ENCODE peak calls at places on chromosome 2, in seven cellular contexts. O is neural progenitor cell, I is kidney epithelial cell, R is left ventricle myocardium inferior, K is brain microvascular endothelial cell, C is AG10803, S is endothelial cell of umbilical vein. E is an unnamed sample.

GRCh38 chr2:228839506-228839905 is 431.6 kb downstream of the PID1 start:
- DNase-seq in S (no peak), I (no peak), O (no peak), C (no peak), R (no peak), K (no peak), E (no peak)

GRCh38 chr2:65098741-65099140 is 31.2 kb downstream of the RAB1A start:
- DNase-seq in O (no peak), S (no peak), I (no peak), K (peak; percentile 7), R (no peak), C (no peak), E (no peak)

GRCh38 chr2:32798841-32799240 is 147.9 kb upstream of the LTBP1 start:
- DNase-seq in I (no peak), S (peak; percentile 90), R (no peak), C (no peak), O (no peak), K (no peak), E (no peak)

GRCh38 chr2:157244691-157245090 is 12.8 kb upstream of the GALNT5 start:
- DNase-seq in O (peak; percentile 25), R (no peak), C (no peak), K (no peak), S (no peak), I (no peak), E (no peak)

GRCh38 chr2:179211355-179211754 is 53.3 kb downstream of the SESTD1 start:
- DNase-seq in C (no peak), K (no peak), S (no peak), O (no peak), R (no peak), I (no peak), E (no peak)

GRCh38 chr2:7634370-7634769 is 717.2 kb downstream of the RNF144A start:
- DNase-seq in K (no peak), O (no peak), S (no peak), I (no peak), C (no peak), R (no peak), E (no peak)

GRCh38 chr2:120287183-120288015 is 34.7 kb downstream of the RALB start:
- DNase-seq in R (no peak), I (peak; percentile 96), K (peak; percentile 80), C (peak; percentile 84), O (no peak), S (no peak), E (peak; percentile 78)

GRCh38 chr2:146214394-146214929 is 1630.4 kb upstream of the ACVR2A start:
- DNase-seq in I (no peak), R (no peak), O (no peak), C (no peak), S (no peak), K (no peak), E (no peak)

GRCh38 chr2:34949316-34949715 is 1350.2 kb upstream of the FAM98A start:
- DNase-seq in O (no peak), C (no peak), I (no peak), S (no peak), R (no peak), K (no peak), E (no peak)

GRCh38 chr2:171523339-171523931 is 1.2 kb downstream of the CYBRD1 start:
- DNase-seq in C (peak; percentile 77), K (peak; percentile 68), I (no peak), R (peak; percentile 79), S (peak; percentile 87), O (peak; percentile 82), E (no peak)

GRCh38 chr2:99490088-99491065 is 560 bp upstream of the REV1 start:
- DNase-seq in S (peak; percentile 95), R (peak; percentile 90), O (peak; percentile 98), K (peak; percentile 88), I (peak; percentile 64), C (peak; percentile 92), E (peak; percentile 79)

GRCh38 chr2:200603972-200604371 is 18.2 kb downstream of the AOX1 start:
- DNase-seq in C (peak; percentile 74), S (no peak), R (no peak), I (no peak), O (no peak), K (peak; percentile 31), E (no peak)

GRCh38 chr2:208827549-208828221 is 421.1 kb downstream of the PTH2R start:
- DNase-seq in K (no peak), O (peak; percentile 34), C (no peak), I (no peak), R (no peak), S (no peak), E (no peak)

GRCh38 chr2:144801766-144802165 is 281.8 kb upstream of the ZEB2 start:
- DNase-seq in K (peak; percentile 82), C (peak; percentile 78), I (peak; percentile 4), O (no peak), R (no peak), S (peak; percentile 77), E (peak; percentile 57)

GRCh38 chr2:30161929-30162328 is 15.1 kb downstream of the YPEL5 start:
- DNase-seq in K (no peak), I (no peak), R (no peak), S (no peak), C (no peak), O (no peak), E (no peak)

GRCh38 chr2:128299628-128300027 is 19.0 kb downstream of the HS6ST1 start:
- DNase-seq in S (no peak), C (no peak), O (no peak), K (no peak), R (no peak), I (no peak), E (no peak)

GRCh38 chr2:198815626-198816025 is 642.1 kb downstream of the SATB2 start:
- DNase-seq in O (no peak), C (no peak), S (no peak), R (no peak), K (no peak), I (no peak), E (no peak)
- TF ChIP-seq CTCF in O (no peak), C (no peak), S (no peak), R (no peak), K (no peak), I (no peak), E (no peak)

GRCh38 chr2:196165016-196165415 is 6.4 kb downstream of the STK17B start:
- DNase-seq in K (no peak), I (no peak), O (no peak), S (no peak), R (no peak), C (no peak), E (no peak)

GRCh38 chr2:196168181-196168580 is 3.2 kb downstream of the STK17B start:
- DNase-seq in C (no peak), R (no peak), S (peak; percentile 55), K (peak; percentile 57), I (no peak), O (no peak), E (no peak)

GRCh38 chr2:196167666-196168065 is 3.7 kb downstream of the STK17B start:
- DNase-seq in R (no peak), I (no peak), K (no peak), C (no peak), S (peak; percentile 24), O (peak; percentile 19), E (no peak)

GRCh38 chr2:196169521-196169920 is 1.9 kb downstream of the STK17B start:
- DNase-seq in R (no peak), O (no peak), I (no peak), C (no peak), K (no peak), S (peak; percentile 16), E (no peak)

DNA sequence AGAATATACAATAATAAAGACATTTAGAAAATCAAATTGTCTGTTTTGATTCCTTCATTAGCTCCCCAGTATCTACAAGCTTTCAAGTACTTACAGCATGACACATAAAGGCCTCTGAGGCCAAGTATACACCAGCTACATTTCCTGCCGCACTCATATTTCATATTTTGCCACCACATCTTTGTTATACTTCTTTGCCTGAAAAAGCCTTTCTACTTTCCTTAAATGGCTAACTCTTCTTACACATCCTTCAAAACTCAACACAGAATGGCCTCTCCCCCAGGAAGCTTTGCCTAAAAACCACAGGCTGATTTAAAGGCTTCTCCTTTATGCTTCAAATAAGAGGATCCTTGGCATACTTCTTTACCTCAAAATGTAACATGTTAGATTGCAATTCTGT is 4.5 kb downstream of the STK17B start:
- DNase-seq in O (no peak), I (no peak), K (peak; percentile 77), C (peak; percentile 65), R (no peak), S (peak; percentile 78), E (no peak)
- H3K4me3 ChIP-seq in O (no peak overlapping the region), I (no peak overlapping the region), K (peak overlapping the region; percentile 18), C (no peak overlapping the region), R (no peak overlapping the region), S (peak overlapping the region; percentile 23), E (no peak overlapping the region)

GRCh38 chr2:191069606-191070005 is 55.6 kb upstream of the STAT1 start:
- DNase-seq in O (no peak), C (no peak), R (no peak), K (no peak), I (no peak), S (no peak), E (no peak)
- TF ChIP-seq CTCF in O (no peak), C (no peak), R (no peak), K (no peak), I (no peak), S (no peak), E (no peak)

GRCh38 chr2:8679827-8680731 is 1.8 kb upstream of the ID2 start:
- DNase-seq in C (peak; percentile 80), R (peak; percentile 42), I (peak; percentile 56), K (no peak), O (peak; percentile 44), S (peak; percentile 71), E (no peak)
- H3K4me3 ChIP-seq in C (peak overlapping the region; percentile 74), R (peak overlapping the region; percentile 81), I (peak overlapping the region; percentile 67), K (peak overlapping the region; percentile 60), O (peak overlapping the region; percentile 50), S (peak overlapping the region; percentile 49), E (peak overlapping the region; percentile 68)

DNA sequence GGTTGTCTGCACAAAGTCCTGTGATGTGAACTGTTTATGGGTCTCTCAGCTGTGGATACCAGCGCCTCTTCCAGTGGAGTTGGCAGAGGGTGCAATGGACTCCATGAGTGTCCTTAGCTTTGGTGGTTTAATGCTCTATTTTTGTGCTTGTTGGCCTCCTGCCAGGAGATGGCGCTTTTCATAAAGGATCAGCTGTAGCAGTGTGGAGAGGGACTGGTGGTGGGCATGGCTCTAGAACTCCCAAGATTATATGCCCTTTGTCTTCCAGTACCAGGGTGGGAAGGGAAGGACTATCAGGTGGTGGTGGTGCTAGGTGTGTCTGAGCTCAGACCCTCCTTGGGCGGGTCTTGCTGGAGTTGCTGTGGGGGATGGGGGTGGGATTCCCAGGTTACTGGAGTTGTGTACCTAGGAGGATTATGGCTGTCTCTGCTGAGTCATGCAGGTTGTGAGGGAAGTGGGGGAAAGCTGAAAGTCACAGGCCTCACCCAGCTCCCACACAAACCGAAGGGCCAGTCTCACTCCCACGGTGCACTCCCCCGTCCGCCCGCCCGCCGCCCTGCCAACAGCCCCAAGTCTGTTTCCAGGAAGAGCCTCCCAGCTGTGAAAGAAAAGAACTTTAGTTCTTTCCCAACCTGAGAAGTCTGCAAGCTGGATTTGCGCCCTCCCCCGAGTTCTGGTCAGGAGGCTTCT is 108.1 kb downstream of the MARCO start:
- DNase-seq in S (no peak), R (no peak), I (peak; percentile 5), K (no peak), O (peak; percentile 12), C (no peak), E (no peak)
- TF ChIP-seq CTCF in S (no peak), R (no peak), I (no peak), K (no peak), O (peak; percentile 42), C (no peak), E (no peak)

DNA sequence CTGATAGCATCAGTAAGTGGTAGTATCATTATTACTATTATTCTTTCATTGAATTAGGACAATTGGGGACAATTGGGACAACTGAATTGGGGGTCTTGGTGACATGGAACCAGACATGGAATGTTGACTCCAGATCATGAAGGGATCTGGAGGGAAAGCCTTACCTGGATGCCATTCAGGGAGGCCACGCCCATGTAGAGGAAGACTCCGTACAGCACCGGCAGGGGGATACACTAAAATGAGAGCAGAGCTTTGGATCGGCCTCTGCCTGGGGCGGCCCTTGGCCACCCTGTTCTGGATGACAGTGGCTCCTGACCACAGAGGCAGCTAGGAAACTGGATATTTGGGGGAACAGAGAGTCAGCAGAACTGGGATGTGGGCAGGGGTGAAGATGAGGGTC is 29.2 kb downstream of the MTHFD2 start:
- DNase-seq in S (no peak), K (no peak), C (no peak), I (no peak), O (peak; percentile 22), R (no peak), E (no peak)
- H3K4me3 ChIP-seq in S (no peak overlapping the region), K (no peak overlapping the region), C (no peak overlapping the region), I (no peak overlapping the region), O (no peak overlapping the region), R (peak overlapping the region; percentile 64), E (no peak overlapping the region)